ENCODE peak calls at places on chromosomes 11 and 22, in eight cellular contexts. I is stomach, V is heart left ventricle, B is A549, N is spleen, G is H1, A is esophagus squamous epithelium, C is upper lobe of left lung. R is an unnamed sample. For H3K4me1, the result is how much of the 10 kb centered on the place peaks cover.

GRCh38 chr22:26786398-26786797 is 129.0 kb downstream of the MIAT start:
- DNase-seq in I (no peak), V (no peak), B (no peak), N (no peak), G (no peak), A (no peak), C (no peak), R (no peak)

GRCh38 chr11:66333896-66334604 is 2.2 kb downstream of the RIN1 start:
- DNase-seq in I (no peak), V (peak), B (no peak), N (peak), G (no peak), A (no peak), C (peak), R (no peak)

GRCh38 chr11:67316882-67317364 is 13.6 kb downstream of the SSH3 start:
- DNase-seq in I (no peak), V (no peak), B (peak), N (no peak), G (no peak), A (no peak), C (no peak), R (no peak)

GRCh38 chr11:134037093-134037908 is 31.6 kb upstream of the JAM3 start:
- DNase-seq in I (peak), V (peak), B (no peak), N (peak), G (no peak), A (no peak), C (peak), R (no peak)

GRCh38 chr11:110250168-110250567 is 46.2 kb downstream of the RDX start:
- DNase-seq in I (no peak), V (no peak), B (no peak), N (no peak), G (no peak), A (no peak), C (no peak), R (no peak)

GRCh38 chr11:46359936-46360335 is 12.7 kb downstream of the DGKZ start:
- DNase-seq in I (no peak), V (no peak), B (no peak), N (no peak), G (no peak), A (no peak), C (no peak), R (no peak)

GRCh38 chr11:72058416-72059034 is 21.8 kb downstream of the NUMA1 start:
- DNase-seq in I (no peak), V (no peak), B (no peak), N (no peak), G (no peak), A (no peak), C (no peak), R (no peak)

GRCh38 chr11:33575311-33575710 is 125.3 kb downstream of the C11orf91 start:
- DNase-seq in I (no peak), V (no peak), B (no peak), N (no peak), G (no peak), A (no peak), C (no peak), R (no peak)

GRCh38 chr11:14584595-14584994 is 59.0 kb upstream of the PDE3B start:
- DNase-seq in I (no peak), V (no peak), B (no peak), N (no peak), G (no peak), A (no peak), C (no peak), R (no peak)

GRCh38 chr11:57302489-57302888 is 22.3 kb downstream of the TNKS1BP1 start:
- DNase-seq in I (no peak), V (no peak), B (no peak), N (no peak), G (no peak), A (no peak), C (no peak), R (no peak)

GRCh38 chr11:75558939-75559843 is 2.9 kb upstream of the SERPINH1 start:
- DNase-seq in I (no peak), V (peak), B (no peak), N (no peak), G (no peak), A (no peak), C (no peak), R (no peak)

GRCh38 chr22:48746789-48747425 is 1080.8 kb downstream of the BRD1 start:
- DNase-seq in I (peak), V (no peak), B (no peak), N (peak), G (no peak), A (no peak), C (peak), R (no peak)

GRCh38 chr11:84522331-84522730 is 1104.8 kb downstream of the DLG2 start:
- DNase-seq in I (no peak), V (no peak), B (no peak), N (no peak), G (no peak), A (no peak), C (no peak), R (no peak)

GRCh38 chr22:49230194-49230577 is 597.5 kb downstream of the BRD1 start:
- DNase-seq in I (no peak), V (no peak), B (no peak), N (peak), G (no peak), A (no peak), C (no peak), R (no peak)

GRCh38 chr11:107157146-107157808 is 139.0 kb upstream of the GUCY1A2 start:
- DNase-seq in I (no peak), V (no peak), B (no peak), N (no peak), G (peak), A (no peak), C (no peak), R (no peak)

GRCh38 chr11:95700471-95700817 is 89.1 kb downstream of the FAM76B start:
- DNase-seq in I (no peak), V (no peak), B (no peak), N (no peak), G (no peak), A (no peak), C (no peak), R (no peak)

GRCh38 chr11:31412946-31413345 is 43.3 kb downstream of the DNAJC24 start:
- DNase-seq in I (no peak), V (no peak), B (no peak), N (no peak), G (no peak), A (no peak), C (no peak), R (no peak)

GRCh38 chr22:39010946-39011625 is 3.0 kb upstream of the APOBEC3C start:
- DNase-seq in I (no peak), V (no peak), B (no peak), N (no peak), G (no peak), A (no peak), C (peak), R (no peak)

GRCh38 chr11:35893796-35894475 is 49.9 kb upstream of the LDLRAD3 start:
- DNase-seq in I (no peak), V (no peak), B (no peak), N (no peak), G (no peak), A (no peak), C (no peak), R (no peak)

GRCh38 chr11:134530826-134531225 is 118.8 kb upstream of the B3GAT1 start:
- DNase-seq in I (no peak), V (no peak), B (no peak), N (peak), G (no peak), A (no peak), C (no peak), R (no peak)

GRCh38 chr11:6576471-6577373 is 26.7 kb downstream of the RRP8 start:
- DNase-seq in I (no peak), V (peak), B (no peak), N (no peak), G (no peak), A (no peak), C (no peak), R (no peak)

GRCh38 chr22:31488346-31488883 is 1.2 kb downstream of the EIF4ENIF1 start:
- DNase-seq in I (no peak), V (no peak), B (no peak), N (no peak), G (no peak), A (no peak), C (no peak), R (no peak)

GRCh38 chr22:20088263-20088648 is 8.2 kb downstream of the DGCR8 start:
- DNase-seq in I (no peak), V (peak), B (no peak), N (peak), G (no peak), A (no peak), C (no peak), R (no peak)

GRCh38 chr11:57874981-57875380 is 113.4 kb downstream of the CTNND1 start:
- DNase-seq in I (no peak), V (no peak), B (no peak), N (no peak), G (no peak), A (no peak), C (no peak), R (no peak)

GRCh38 chr11:78057462-78058055 is 6.1 kb upstream of the THRSP start:
- DNase-seq in I (no peak), V (no peak), B (no peak), N (no peak), G (no peak), A (no peak), C (no peak), R (no peak)

GRCh38 chr11:32081901-32082300 is 9.0 kb upstream of the RCN1 start:
- DNase-seq in I (no peak), V (no peak), B (no peak), N (no peak), G (no peak), A (no peak), C (no peak), R (no peak)

GRCh38 chr11:65793144-65793581 is 6.3 kb downstream of the OVOL1 start:
- DNase-seq in I (peak), V (no peak), B (no peak), N (no peak), G (no peak), A (no peak), C (peak), R (no peak)

GRCh38 chr22:36028646-36029405 is at the start of gene RBFOX2:
- DNase-seq in I (peak), V (peak), B (peak), N (peak), G (peak), A (peak), C (peak), R (peak)
- TF ChIP-seq POLR2A in I (no peak), V (peak), B (peak), N (no peak), G (no peak), A (no peak), C (peak), R (peak)

DNA sequence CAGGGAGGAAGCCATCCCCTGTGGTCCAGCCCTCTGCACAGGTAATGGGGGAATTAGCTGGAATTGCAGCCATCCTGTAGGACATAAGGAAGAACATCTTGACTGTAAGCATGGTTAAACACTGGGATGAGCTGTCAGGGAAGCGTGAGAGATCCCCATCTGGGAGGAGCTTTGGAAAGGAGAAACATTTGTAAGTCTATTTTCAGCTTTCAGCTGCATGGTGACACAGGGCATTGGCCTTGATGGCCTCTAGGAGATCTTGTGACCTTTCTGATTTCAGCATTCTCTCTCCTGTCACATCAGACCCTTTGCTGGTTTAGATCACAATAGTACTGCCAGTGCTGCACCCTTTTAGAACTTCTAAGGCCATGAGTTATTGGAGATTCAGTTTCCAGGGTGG is 47.1 kb downstream of the BCR start:
- DNase-seq in I (no peak), V (no peak), B (no peak), N (peak), G (no peak), A (no peak), C (no peak), R (no peak)
- H3K27ac ChIP-seq in I (peak), V (peak), B (no peak), N (no peak), G (no peak), A (peak), C (peak), R (no peak)

DNA sequence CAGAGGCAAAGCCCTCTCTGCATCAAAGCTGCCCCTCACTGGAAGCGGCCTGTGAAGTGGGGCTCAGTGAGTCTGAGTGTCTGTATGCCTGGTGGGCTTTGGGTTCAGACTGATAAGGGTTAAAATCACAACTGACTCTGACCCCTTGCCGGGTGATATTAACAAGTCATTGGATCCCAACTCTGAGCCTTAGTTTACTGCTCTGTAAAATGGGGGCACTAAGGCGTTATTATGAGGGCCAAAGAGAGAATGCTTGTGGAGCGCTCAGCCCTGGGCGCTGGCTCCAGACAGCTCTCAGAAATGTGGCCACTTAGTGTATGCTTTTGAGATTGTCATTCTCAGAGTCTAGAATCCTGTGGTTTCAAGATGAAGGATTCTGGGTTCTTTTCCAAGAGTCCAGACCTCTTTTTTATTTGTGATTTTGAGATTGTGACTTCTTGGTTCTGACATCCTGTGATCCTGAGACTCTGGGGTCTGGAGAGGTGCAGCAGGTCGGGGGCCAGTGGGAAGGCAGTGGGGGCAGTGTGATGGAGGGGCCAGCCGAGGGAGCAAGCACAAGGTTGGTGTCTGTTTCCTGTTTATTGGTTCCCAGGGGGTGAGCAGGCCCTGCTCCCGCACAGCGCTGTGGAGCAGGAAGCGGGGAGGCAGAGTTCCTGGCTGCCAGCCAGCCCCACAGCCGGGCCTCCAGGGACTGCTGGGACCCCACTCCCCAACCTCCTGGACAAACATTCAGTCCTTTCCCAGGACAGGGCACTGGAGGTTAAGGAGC is 13.4 kb downstream of the ARHGEF17 start:
- DNase-seq in I (no peak), V (peak), B (no peak), N (no peak), G (no peak), A (no peak), C (peak), R (no peak)
- H3K4me1 ChIP-seq in I (half or more), V (half or more), B (under half), N (under half), G (under half), A (half or more), C (half or more), R (half or more)

DNA sequence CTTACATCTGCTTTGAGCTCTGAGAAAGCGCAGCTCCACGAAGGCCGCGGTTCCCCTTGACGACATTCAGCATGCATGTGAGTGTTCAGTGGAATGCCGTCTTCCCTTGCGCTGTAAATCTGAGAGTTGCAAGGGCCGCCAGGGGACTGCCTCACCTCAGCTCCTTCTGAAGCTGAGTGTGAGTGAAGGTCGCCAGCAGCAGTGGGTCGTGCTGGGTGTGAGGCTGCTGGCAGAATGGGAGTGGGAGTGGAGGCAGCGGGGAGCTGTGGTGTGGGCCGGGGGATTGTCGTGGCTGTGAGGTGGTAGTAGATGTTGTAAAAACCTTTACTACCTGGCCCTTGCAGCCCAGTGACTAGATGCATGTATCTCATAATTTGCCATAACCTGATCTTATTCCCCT is 65.2 kb downstream of the PPP6R2 start:
- DNase-seq in I (no peak), V (no peak), B (no peak), N (no peak), G (no peak), A (no peak), C (no peak), R (no peak)
- TF ChIP-seq POLR2A in I (no peak), V (no peak), B (no peak), N (no peak), G (no peak), A (no peak), C (no peak), R (no peak)

GRCh38 chr22:24986816-24987215 is 34.3 kb downstream of the KIAA1671 start:
- DNase-seq in I (no peak), V (no peak), B (no peak), N (no peak), G (no peak), A (no peak), C (no peak), R (no peak)

GRCh38 chr22:24989135-24989534 is 36.6 kb downstream of the KIAA1671 start:
- DNase-seq in I (no peak), V (no peak), B (no peak), N (no peak), G (no peak), A (no peak), C (no peak), R (no peak)

GRCh38 chr22:24990344-24990905 is 37.9 kb downstream of the KIAA1671 start:
- DNase-seq in I (no peak), V (no peak), B (no peak), N (no peak), G (no peak), A (no peak), C (no peak), R (no peak)

GRCh38 chr22:24992946-24993345 is 40.4 kb downstream of the KIAA1671 start:
- DNase-seq in I (no peak), V (no peak), B (no peak), N (no peak), G (no peak), A (no peak), C (no peak), R (no peak)

GRCh38 chr22:24989541-24989951 is 37.0 kb downstream of the KIAA1671 start:
- DNase-seq in I (no peak), V (peak), B (no peak), N (no peak), G (no peak), A (no peak), C (no peak), R (no peak)
- H3K27ac ChIP-seq in I (peak), V (peak), B (peak), N (no peak), G (no peak), A (peak), C (peak), R (peak)

DNA sequence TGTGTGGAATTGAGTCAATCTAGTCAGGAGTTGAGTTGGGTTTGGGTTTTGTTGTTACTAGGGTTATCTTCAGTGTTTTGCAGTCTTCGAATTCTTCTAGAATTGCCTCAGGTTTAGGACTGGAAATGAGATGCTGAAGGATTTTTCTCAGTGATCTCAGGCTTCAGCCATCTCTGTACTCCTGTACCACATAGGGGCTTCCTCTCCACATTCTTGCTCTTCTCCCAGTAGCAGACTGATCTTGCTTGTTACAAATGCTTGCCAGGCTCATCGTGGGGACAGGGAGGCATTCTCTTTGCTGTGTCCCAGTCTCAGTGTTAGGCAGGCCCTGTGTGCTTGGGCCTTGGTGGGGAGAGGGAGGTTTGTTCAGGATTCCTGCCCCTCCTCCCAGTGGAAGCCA is 96.1 kb downstream of the LRRC32 start:
- DNase-seq in I (no peak), V (no peak), B (no peak), N (no peak), G (no peak), A (no peak), C (no peak), R (no peak)
- H3K4me1 ChIP-seq in I (under half), V (under half), B (under half), N (under half), G (under half), A (under half), C (under half), R (under half)

DNA sequence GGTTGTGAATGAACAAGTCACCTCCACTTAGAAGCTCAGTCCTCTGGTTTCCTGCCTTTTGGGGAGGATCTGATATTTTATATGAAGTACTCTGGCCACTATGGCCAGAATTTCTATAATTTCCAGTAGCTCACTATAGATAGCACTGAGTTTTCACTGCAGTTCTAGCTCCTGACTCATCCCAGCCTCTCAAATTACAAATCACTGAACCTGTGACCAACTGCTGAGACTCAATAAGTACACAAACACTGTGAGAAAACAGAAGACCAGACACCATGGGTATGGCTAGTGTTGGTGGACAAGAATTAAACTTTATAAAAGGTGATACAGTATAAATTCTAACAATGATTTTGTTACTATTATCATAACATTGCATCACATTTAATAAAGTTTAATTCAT is 47.1 kb upstream of the UCP3 start:
- DNase-seq in I (no peak), V (no peak), B (peak), N (no peak), G (no peak), A (no peak), C (no peak), R (no peak)
- TF ChIP-seq POLR2A in I (no peak), V (no peak), B (no peak), N (no peak), G (no peak), A (no peak), C (no peak), R (no peak)

GRCh38 chr11:19775622-19776021 is 63.0 kb downstream of the NAV2 start:
- DNase-seq in I (no peak), V (no peak), B (no peak), N (no peak), G (no peak), A (no peak), C (no peak), R (no peak)

GRCh38 chr11:19774329-19774728 is 61.7 kb downstream of the NAV2 start:
- DNase-seq in I (no peak), V (no peak), B (no peak), N (no peak), G (no peak), A (no peak), C (no peak), R (no peak)

GRCh38 chr11:19777342-19778102 is 64.9 kb downstream of the NAV2 start:
- DNase-seq in I (no peak), V (no peak), B (peak), N (no peak), G (no peak), A (no peak), C (peak), R (no peak)

GRCh38 chr11:19774817-19775600 is 62.4 kb downstream of the NAV2 start:
- DNase-seq in I (no peak), V (no peak), B (no peak), N (no peak), G (no peak), A (no peak), C (no peak), R (no peak)

GRCh38 chr11:19777032-19777341 is 64.3 kb downstream of the NAV2 start:
- DNase-seq in I (peak), V (no peak), B (peak), N (no peak), G (no peak), A (no peak), C (peak), R (no peak)
- H3K27ac ChIP-seq in I (peak), V (no peak), B (peak), N (no peak), G (peak), A (no peak), C (peak), R (no peak)

GRCh38 chr11:68343761-68344256 is 31.4 kb downstream of the LRP5 start:
- DNase-seq in I (peak), V (no peak), B (no peak), N (no peak), G (no peak), A (no peak), C (peak), R (no peak)
- H3K4me1 ChIP-seq in I (half or more), V (half or more), B (half or more), N (under half), G (under half), A (under half), C (half or more), R (half or more)